ENCODE peak calls at places on chromosomes 11 and 22, in six cellular contexts. One of them, this sample, is unnamed.

GRCh38 chr22:39634530-39635399 is 64.2 kb downstream of the CACNA1I start:
- DNase-seq in SJCRH30: peak
- DNase-seq in stimulated activated CD8-positive, alpha-beta memory T cell treated with anti-CD3 and anti-CD28 coated beads, Interleukin-15, amount 100 ng/mL, for 1 hour: no peak
- DNase-seq in brain microvascular endothelial cell: peak
- DNase-seq in KG1: no peak
- DNase-seq in stimulated activated CD4-positive, alpha-beta T cell treated with anti-CD3 and anti-CD28 coated beads, Interleukin-2, amount 100 ng/mL, for 48 hours: peak
- DNase-seq in this sample: peak

GRCh38 chr11:129611661-129612566 is 203.7 kb upstream of the TMEM45B start:
- DNase-seq in stimulated activated CD8-positive, alpha-beta memory T cell treated with anti-CD3 and anti-CD28 coated beads, Interleukin-15, amount 100 ng/mL, for 1 hour: no peak
- DNase-seq in stimulated activated CD4-positive, alpha-beta T cell treated with anti-CD3 and anti-CD28 coated beads, Interleukin-2, amount 100 ng/mL, for 48 hours: no peak
- DNase-seq in KG1: no peak
- DNase-seq in brain microvascular endothelial cell: peak
- DNase-seq in SJCRH30: peak
- DNase-seq in this sample: no peak

GRCh38 chr11:62400760-62401159 is 18.1 kb upstream of the SCGB1A1 start:
- DNase-seq in SJCRH30: peak
- DNase-seq in brain microvascular endothelial cell: peak
- DNase-seq in KG1: no peak
- DNase-seq in stimulated activated CD8-positive, alpha-beta memory T cell treated with anti-CD3 and anti-CD28 coated beads, Interleukin-15, amount 100 ng/mL, for 1 hour: no peak
- DNase-seq in stimulated activated CD4-positive, alpha-beta T cell treated with anti-CD3 and anti-CD28 coated beads, Interleukin-2, amount 100 ng/mL, for 48 hours: no peak
- DNase-seq in this sample: peak

GRCh38 chr22:19203839-19204238 is 25.3 kb upstream of the SLC25A1 start:
- DNase-seq in brain microvascular endothelial cell: no peak
- DNase-seq in SJCRH30: no peak
- DNase-seq in stimulated activated CD4-positive, alpha-beta T cell treated with anti-CD3 and anti-CD28 coated beads, Interleukin-2, amount 100 ng/mL, for 48 hours: no peak
- DNase-seq in KG1: no peak
- DNase-seq in stimulated activated CD8-positive, alpha-beta memory T cell treated with anti-CD3 and anti-CD28 coated beads, Interleukin-15, amount 100 ng/mL, for 1 hour: no peak
- DNase-seq in this sample: peak

GRCh38 chr11:69962152-69962551 is 116.0 kb upstream of the ANO1 start:
- DNase-seq in stimulated activated CD4-positive, alpha-beta T cell treated with anti-CD3 and anti-CD28 coated beads, Interleukin-2, amount 100 ng/mL, for 48 hours: no peak
- DNase-seq in brain microvascular endothelial cell: peak
- DNase-seq in KG1: no peak
- DNase-seq in stimulated activated CD8-positive, alpha-beta memory T cell treated with anti-CD3 and anti-CD28 coated beads, Interleukin-15, amount 100 ng/mL, for 1 hour: no peak
- DNase-seq in SJCRH30: no peak
- DNase-seq in this sample: no peak

GRCh38 chr11:35714882-35715612 is 52.5 kb downstream of the TRIM44 start:
- DNase-seq in brain microvascular endothelial cell: peak
- DNase-seq in SJCRH30: peak
- DNase-seq in KG1: no peak
- DNase-seq in stimulated activated CD8-positive, alpha-beta memory T cell treated with anti-CD3 and anti-CD28 coated beads, Interleukin-15, amount 100 ng/mL, for 1 hour: no peak
- DNase-seq in stimulated activated CD4-positive, alpha-beta T cell treated with anti-CD3 and anti-CD28 coated beads, Interleukin-2, amount 100 ng/mL, for 48 hours: peak
- DNase-seq in this sample: no peak

GRCh38 chr22:45859231-45860161 is 117.5 kb downstream of the WNT7B start:
- DNase-seq in stimulated activated CD8-positive, alpha-beta memory T cell treated with anti-CD3 and anti-CD28 coated beads, Interleukin-15, amount 100 ng/mL, for 1 hour: no peak
- DNase-seq in SJCRH30: no peak
- DNase-seq in KG1: no peak
- DNase-seq in stimulated activated CD4-positive, alpha-beta T cell treated with anti-CD3 and anti-CD28 coated beads, Interleukin-2, amount 100 ng/mL, for 48 hours: no peak
- DNase-seq in brain microvascular endothelial cell: peak
- DNase-seq in this sample: no peak

GRCh38 chr11:128963744-128964340 is 21.2 kb upstream of the TP53AIP1 start:
- DNase-seq in stimulated activated CD4-positive, alpha-beta T cell treated with anti-CD3 and anti-CD28 coated beads, Interleukin-2, amount 100 ng/mL, for 48 hours: no peak
- DNase-seq in KG1: no peak
- DNase-seq in brain microvascular endothelial cell: no peak
- DNase-seq in stimulated activated CD8-positive, alpha-beta memory T cell treated with anti-CD3 and anti-CD28 coated beads, Interleukin-15, amount 100 ng/mL, for 1 hour: no peak
- DNase-seq in SJCRH30: no peak
- DNase-seq in this sample: no peak